ENCODE peak calls at places on chromosomes 5 and 9, in ten cellular contexts. Z is naive thymus-derived CD4-positive, alpha-beta T cell; H is HL-60; A is activated CD4-positive, alpha-beta T cell treated with anti-CD3 and anti-CD28 coated beads, Interleukin-2, amount 50 U/mL, for 4 hours; Y is tibial artery; C is epithelial cell of esophagus; L is NCI-H2171 treated with DMSO at 0.1 percent for 48 hours; S is iris pigment epithelial cell; P is stimulated activated CD4-positive, alpha-beta T cell treated with anti-CD3 and anti-CD28 coated beads, Interleukin-1b, Interleukin-23, amount 100 ng/mL, for 4 hours; G is IMR-90. B is an unnamed sample.

GRCh38 chr9:36328798-36329411 is 70.7 kb upstream of the GNE start:
- DNase-seq in G (peak), Y (no peak), A (peak), S (peak), L (peak), H (peak), Z (no peak), C (peak), P (peak), B (peak)

GRCh38 chr5:56273376-56274005 is 40.4 kb upstream of the ANKRD55 start:
- DNase-seq in S (no peak), Y (no peak), H (no peak), A (no peak), P (no peak), L (peak), C (no peak), Z (no peak), G (no peak), B (no peak)

GRCh38 chr9:20238921-20239320 is 383.4 kb downstream of the MLLT3 start:
- DNase-seq in Z (no peak), S (peak), A (no peak), H (no peak), L (no peak), G (no peak), Y (no peak), P (no peak), C (peak), B (peak)

GRCh38 chr9:7892975-7893374 is 93.4 kb upstream of the DMAC1 start:
- DNase-seq in Z (no peak), H (no peak), L (no peak), Y (no peak), C (no peak), S (no peak), A (no peak), G (no peak), P (no peak), B (no peak)

GRCh38 chr9:136729144-136729543 is 13.6 kb downstream of the LCN10 start:
- DNase-seq in G (no peak), C (no peak), H (peak), S (no peak), Y (no peak), A (no peak), L (no peak), Z (no peak), P (no peak), B (no peak)

GRCh38 chr5:1801954-1802295 is 718 bp downstream of the NDUFS6 start:
- DNase-seq in A (no peak), S (no peak), G (no peak), P (no peak), C (peak), Z (no peak), H (no peak), Y (no peak), L (peak), B (peak)

GRCh38 chr9:132663120-132663519 is 6.7 kb downstream of the DDX31 start:
- DNase-seq in H (no peak), G (no peak), Z (no peak), P (no peak), A (no peak), Y (no peak), S (no peak), L (no peak), C (no peak), B (no peak)

GRCh38 chr5:132066871-132067270 is 6.4 kb downstream of the IL3 start:
- DNase-seq in P (no peak), S (no peak), L (no peak), G (no peak), Y (no peak), H (no peak), A (no peak), Z (no peak), C (no peak), B (no peak)

GRCh38 chr9:15246688-15247087 is 60.3 kb downstream of the TTC39B start:
- DNase-seq in C (peak), L (no peak), H (no peak), Z (no peak), S (no peak), G (peak), A (no peak), Y (no peak), P (no peak), B (peak)

GRCh38 chr9:134163374-134164196 is 779 bp downstream of the RNU6ATAC start:
- DNase-seq in Y (peak), G (peak), L (no peak), H (no peak), C (peak), Z (peak), A (peak), S (peak), P (peak), B (peak)

GRCh38 chr5:107248065-107248695 is 422.6 kb downstream of the EFNA5 start:
- DNase-seq in C (peak), L (peak), Y (peak), Z (no peak), H (peak), A (no peak), P (no peak), S (peak), G (peak), B (peak)

GRCh38 chr9:120080781-120081180 is 499.2 kb downstream of the CDK5RAP2 start:
- DNase-seq in Y (no peak), L (peak), G (no peak), H (no peak), C (no peak), P (no peak), A (no peak), Z (no peak), S (no peak), B (no peak)

GRCh38 chr9:138060881-138061280 is 183.3 kb downstream of the CACNA1B start:
- DNase-seq in G (no peak), Y (no peak), P (no peak), C (no peak), H (no peak), A (no peak), Z (no peak), L (no peak), S (no peak), B (no peak)